ENCODE peak calls at places on chromosomes 1 and 21, in nine cellular contexts. One of them, this sample, is unnamed.

GRCh38 chr1:155008015-155008941 is 5.7 kb downstream of the ZBTB7B start:
- DNase-seq in Right ventricle myocardium superior: peak
- DNase-seq in PC-3: no peak
- DNase-seq in bronchial epithelial cell: no peak
- DNase-seq in GM19239: no peak
- DNase-seq in KG1: no peak
- DNase-seq in activated T-cell treated with anti-CD3 and anti-CD28 coated beads for 24 hours: peak
- DNase-seq in kidney tubule cell: no peak
- DNase-seq in D341Med: no peak
- DNase-seq in this sample: no peak

GRCh38 chr1:63732666-63733065 is 41.2 kb upstream of the ROR1 start:
- DNase-seq in GM19239: no peak
- DNase-seq in KG1: no peak
- DNase-seq in activated T-cell treated with anti-CD3 and anti-CD28 coated beads for 24 hours: no peak
- DNase-seq in PC-3: no peak
- DNase-seq in kidney tubule cell: peak
- DNase-seq in D341Med: no peak
- DNase-seq in Right ventricle myocardium superior: no peak
- DNase-seq in bronchial epithelial cell: no peak
- DNase-seq in this sample: no peak

GRCh38 chr1:93178418-93178817 is 1.8 kb downstream of the TMED5 start:
- DNase-seq in activated T-cell treated with anti-CD3 and anti-CD28 coated beads for 24 hours: no peak
- DNase-seq in D341Med: no peak
- DNase-seq in GM19239: no peak
- DNase-seq in PC-3: no peak
- DNase-seq in bronchial epithelial cell: no peak
- DNase-seq in kidney tubule cell: peak
- DNase-seq in Right ventricle myocardium superior: no peak
- DNase-seq in KG1: no peak
- DNase-seq in this sample: no peak

GRCh38 chr1:223737342-223737741 is 25.0 kb downstream of the CAPN2 start:
- DNase-seq in kidney tubule cell: no peak
- DNase-seq in activated T-cell treated with anti-CD3 and anti-CD28 coated beads for 24 hours: no peak
- DNase-seq in PC-3: no peak
- DNase-seq in D341Med: no peak
- DNase-seq in bronchial epithelial cell: no peak
- DNase-seq in Right ventricle myocardium superior: no peak
- DNase-seq in GM19239: no peak
- DNase-seq in KG1: no peak
- DNase-seq in this sample: no peak

GRCh38 chr1:21586926-21587601 is 77.8 kb downstream of the ALPL start:
- DNase-seq in Right ventricle myocardium superior: peak
- DNase-seq in bronchial epithelial cell: peak
- DNase-seq in KG1: no peak
- DNase-seq in PC-3: peak
- DNase-seq in kidney tubule cell: peak
- DNase-seq in GM19239: no peak
- DNase-seq in activated T-cell treated with anti-CD3 and anti-CD28 coated beads for 24 hours: no peak
- DNase-seq in D341Med: no peak
- DNase-seq in this sample: no peak

GRCh38 chr1:71677541-71677940 is 596.7 kb upstream of the ZRANB2 start:
- DNase-seq in Right ventricle myocardium superior: no peak
- DNase-seq in D341Med: no peak
- DNase-seq in KG1: no peak
- DNase-seq in PC-3: no peak
- DNase-seq in activated T-cell treated with anti-CD3 and anti-CD28 coated beads for 24 hours: no peak
- DNase-seq in bronchial epithelial cell: no peak
- DNase-seq in kidney tubule cell: no peak
- DNase-seq in GM19239: no peak
- DNase-seq in this sample: no peak

GRCh38 chr1:219661464-219662092 is 48.7 kb upstream of the ZC3H11B start:
- DNase-seq in KG1: no peak
- DNase-seq in PC-3: peak
- DNase-seq in D341Med: no peak
- DNase-seq in GM19239: no peak
- DNase-seq in activated T-cell treated with anti-CD3 and anti-CD28 coated beads for 24 hours: no peak
- DNase-seq in Right ventricle myocardium superior: no peak
- DNase-seq in kidney tubule cell: no peak
- DNase-seq in bronchial epithelial cell: no peak
- DNase-seq in this sample: no peak

GRCh38 chr1:43466403-43466802 is 12.7 kb upstream of the HYI start:
- DNase-seq in Right ventricle myocardium superior: no peak
- DNase-seq in activated T-cell treated with anti-CD3 and anti-CD28 coated beads for 24 hours: no peak
- DNase-seq in bronchial epithelial cell: no peak
- DNase-seq in GM19239: no peak
- DNase-seq in D341Med: no peak
- DNase-seq in KG1: no peak
- DNase-seq in PC-3: no peak
- DNase-seq in kidney tubule cell: peak
- DNase-seq in this sample: no peak

GRCh38 chr1:236480758-236481436 is 42.9 kb upstream of the LGALS8 start:
- DNase-seq in Right ventricle myocardium superior: no peak
- DNase-seq in PC-3: no peak
- DNase-seq in activated T-cell treated with anti-CD3 and anti-CD28 coated beads for 24 hours: no peak
- DNase-seq in bronchial epithelial cell: no peak
- DNase-seq in kidney tubule cell: peak
- DNase-seq in GM19239: no peak
- DNase-seq in D341Med: no peak
- DNase-seq in KG1: no peak
- DNase-seq in this sample: no peak

GRCh38 chr1:205435904-205436573 is 14.2 kb upstream of the LEMD1 start:
- DNase-seq in activated T-cell treated with anti-CD3 and anti-CD28 coated beads for 24 hours: no peak
- DNase-seq in Right ventricle myocardium superior: no peak
- DNase-seq in GM19239: no peak
- DNase-seq in bronchial epithelial cell: no peak
- DNase-seq in PC-3: no peak
- DNase-seq in kidney tubule cell: no peak
- DNase-seq in KG1: no peak
- DNase-seq in D341Med: peak
- DNase-seq in this sample: no peak

GRCh38 chr1:208766812-208767211 is 522.6 kb upstream of the PLXNA2 start:
- DNase-seq in KG1: no peak
- DNase-seq in PC-3: no peak
- DNase-seq in Right ventricle myocardium superior: no peak
- DNase-seq in bronchial epithelial cell: no peak
- DNase-seq in GM19239: no peak
- DNase-seq in activated T-cell treated with anti-CD3 and anti-CD28 coated beads for 24 hours: no peak
- DNase-seq in kidney tubule cell: no peak
- DNase-seq in D341Med: no peak
- DNase-seq in this sample: no peak

GRCh38 chr1:233391338-233391737 is 63.8 kb downstream of the MAP3K21 start:
- DNase-seq in kidney tubule cell: no peak
- DNase-seq in GM19239: no peak
- DNase-seq in activated T-cell treated with anti-CD3 and anti-CD28 coated beads for 24 hours: no peak
- DNase-seq in PC-3: no peak
- DNase-seq in D341Med: no peak
- DNase-seq in Right ventricle myocardium superior: no peak
- DNase-seq in bronchial epithelial cell: no peak
- DNase-seq in KG1: no peak
- DNase-seq in this sample: no peak

GRCh38 chr1:55826413-55827080 is 611.4 kb upstream of the USP24 start:
- DNase-seq in D341Med: no peak
- DNase-seq in bronchial epithelial cell: no peak
- DNase-seq in kidney tubule cell: no peak
- DNase-seq in PC-3: no peak
- DNase-seq in GM19239: no peak
- DNase-seq in Right ventricle myocardium superior: no peak
- DNase-seq in activated T-cell treated with anti-CD3 and anti-CD28 coated beads for 24 hours: no peak
- DNase-seq in KG1: no peak
- DNase-seq in this sample: no peak

GRCh38 chr1:194537521-194537920 is 1351.1 kb upstream of the B3GALT2 start:
- DNase-seq in bronchial epithelial cell: no peak
- DNase-seq in D341Med: no peak
- DNase-seq in GM19239: no peak
- DNase-seq in Right ventricle myocardium superior: no peak
- DNase-seq in kidney tubule cell: no peak
- DNase-seq in PC-3: no peak
- DNase-seq in KG1: no peak
- DNase-seq in activated T-cell treated with anti-CD3 and anti-CD28 coated beads for 24 hours: no peak
- DNase-seq in this sample: no peak

GRCh38 chr1:67960766-67961165 is 89.7 kb downstream of the DIRAS3 start:
- DNase-seq in bronchial epithelial cell: no peak
- DNase-seq in KG1: no peak
- DNase-seq in D341Med: no peak
- DNase-seq in GM19239: no peak
- DNase-seq in Right ventricle myocardium superior: no peak
- DNase-seq in kidney tubule cell: no peak
- DNase-seq in PC-3: no peak
- DNase-seq in activated T-cell treated with anti-CD3 and anti-CD28 coated beads for 24 hours: no peak
- DNase-seq in this sample: no peak

GRCh38 chr1:23214640-23215039 is 2.7 kb downstream of the HTR1D start:
- DNase-seq in PC-3: peak
- DNase-seq in Right ventricle myocardium superior: no peak
- DNase-seq in D341Med: no peak
- DNase-seq in bronchial epithelial cell: peak
- DNase-seq in kidney tubule cell: peak
- DNase-seq in activated T-cell treated with anti-CD3 and anti-CD28 coated beads for 24 hours: no peak
- DNase-seq in KG1: no peak
- DNase-seq in GM19239: no peak
- DNase-seq in this sample: no peak

GRCh38 chr1:73593379-73593778 is 604.6 kb downstream of the LRRIQ3 start:
- DNase-seq in Right ventricle myocardium superior: no peak
- DNase-seq in GM19239: no peak
- DNase-seq in activated T-cell treated with anti-CD3 and anti-CD28 coated beads for 24 hours: no peak
- DNase-seq in KG1: no peak
- DNase-seq in PC-3: peak
- DNase-seq in bronchial epithelial cell: peak
- DNase-seq in kidney tubule cell: peak
- DNase-seq in D341Med: no peak
- DNase-seq in this sample: no peak

GRCh38 chr1:223221686-223222085 is 78.6 kb upstream of the TLR5 start:
- DNase-seq in bronchial epithelial cell: no peak
- DNase-seq in KG1: no peak
- DNase-seq in PC-3: no peak
- DNase-seq in kidney tubule cell: no peak
- DNase-seq in GM19239: no peak
- DNase-seq in activated T-cell treated with anti-CD3 and anti-CD28 coated beads for 24 hours: no peak
- DNase-seq in Right ventricle myocardium superior: no peak
- DNase-seq in D341Med: no peak
- DNase-seq in this sample: no peak

GRCh38 chr1:111778066-111778465 is 22.4 kb downstream of the DDX20 start:
- DNase-seq in D341Med: no peak
- DNase-seq in Right ventricle myocardium superior: no peak
- DNase-seq in GM19239: no peak
- DNase-seq in kidney tubule cell: no peak
- DNase-seq in KG1: no peak
- DNase-seq in bronchial epithelial cell: no peak
- DNase-seq in activated T-cell treated with anti-CD3 and anti-CD28 coated beads for 24 hours: no peak
- DNase-seq in PC-3: no peak
- DNase-seq in this sample: no peak

GRCh38 chr1:172429324-172430127 is 9.0 kb downstream of the C1orf105 start:
- DNase-seq in Right ventricle myocardium superior: no peak
- DNase-seq in PC-3: peak
- DNase-seq in bronchial epithelial cell: peak
- DNase-seq in activated T-cell treated with anti-CD3 and anti-CD28 coated beads for 24 hours: no peak
- DNase-seq in GM19239: no peak
- DNase-seq in D341Med: peak
- DNase-seq in kidney tubule cell: peak
- DNase-seq in KG1: peak
- DNase-seq in this sample: peak

GRCh38 chr21:35145626-35146236 is 96.6 kb upstream of the RUNX1 start:
- DNase-seq in Right ventricle myocardium superior: peak
- DNase-seq in KG1: no peak
- DNase-seq in kidney tubule cell: no peak
- DNase-seq in bronchial epithelial cell: peak
- DNase-seq in PC-3: no peak
- DNase-seq in D341Med: no peak
- DNase-seq in activated T-cell treated with anti-CD3 and anti-CD28 coated beads for 24 hours: no peak
- DNase-seq in GM19239: no peak
- DNase-seq in this sample: no peak

GRCh38 chr1:168504064-168504837 is 39.5 kb downstream of the XCL2 start:
- DNase-seq in activated T-cell treated with anti-CD3 and anti-CD28 coated beads for 24 hours: no peak
- DNase-seq in KG1: peak
- DNase-seq in bronchial epithelial cell: peak
- DNase-seq in D341Med: no peak
- DNase-seq in PC-3: no peak
- DNase-seq in kidney tubule cell: peak
- DNase-seq in GM19239: no peak
- DNase-seq in Right ventricle myocardium superior: peak
- DNase-seq in this sample: peak

GRCh38 chr1:12144969-12145368 is 21.8 kb upstream of the TNFRSF1B start:
- DNase-seq in bronchial epithelial cell: no peak
- DNase-seq in PC-3: no peak
- DNase-seq in GM19239: no peak
- DNase-seq in activated T-cell treated with anti-CD3 and anti-CD28 coated beads for 24 hours: no peak
- DNase-seq in D341Med: no peak
- DNase-seq in kidney tubule cell: no peak
- DNase-seq in KG1: no peak
- DNase-seq in Right ventricle myocardium superior: no peak
- DNase-seq in this sample: no peak

GRCh38 chr1:44029260-44029910 is 1.9 kb downstream of the SLC6A9 start:
- DNase-seq in KG1: no peak
- DNase-seq in bronchial epithelial cell: no peak
- DNase-seq in kidney tubule cell: peak
- DNase-seq in GM19239: peak
- DNase-seq in Right ventricle myocardium superior: no peak
- DNase-seq in D341Med: peak
- DNase-seq in activated T-cell treated with anti-CD3 and anti-CD28 coated beads for 24 hours: no peak
- DNase-seq in PC-3: no peak
- DNase-seq in this sample: no peak

GRCh38 chr1:87449348-87449963 is 120.8 kb downstream of the LMO4 start:
- DNase-seq in Right ventricle myocardium superior: peak
- DNase-seq in activated T-cell treated with anti-CD3 and anti-CD28 coated beads for 24 hours: peak
- DNase-seq in bronchial epithelial cell: peak
- DNase-seq in PC-3: peak
- DNase-seq in KG1: no peak
- DNase-seq in D341Med: no peak
- DNase-seq in GM19239: peak
- DNase-seq in kidney tubule cell: peak
- DNase-seq in this sample: peak

GRCh38 chr21:33123396-33124120 is 53.6 kb downstream of the OLIG1 start:
- DNase-seq in KG1: no peak
- DNase-seq in GM19239: no peak
- DNase-seq in D341Med: no peak
- DNase-seq in kidney tubule cell: peak
- DNase-seq in bronchial epithelial cell: peak
- DNase-seq in PC-3: no peak
- DNase-seq in Right ventricle myocardium superior: no peak
- DNase-seq in activated T-cell treated with anti-CD3 and anti-CD28 coated beads for 24 hours: no peak
- DNase-seq in this sample: no peak

GRCh38 chr1:172663726-172664125 is 4.8 kb downstream of the FASLG start:
- DNase-seq in kidney tubule cell: no peak
- DNase-seq in activated T-cell treated with anti-CD3 and anti-CD28 coated beads for 24 hours: no peak
- DNase-seq in Right ventricle myocardium superior: no peak
- DNase-seq in KG1: no peak
- DNase-seq in bronchial epithelial cell: peak
- DNase-seq in D341Med: no peak
- DNase-seq in PC-3: peak
- DNase-seq in GM19239: no peak
- DNase-seq in this sample: no peak

GRCh38 chr1:4149281-4149680 is 249.2 kb upstream of the C1orf174 start:
- DNase-seq in bronchial epithelial cell: no peak
- DNase-seq in activated T-cell treated with anti-CD3 and anti-CD28 coated beads for 24 hours: no peak
- DNase-seq in Right ventricle myocardium superior: no peak
- DNase-seq in kidney tubule cell: no peak
- DNase-seq in GM19239: no peak
- DNase-seq in PC-3: no peak
- DNase-seq in D341Med: no peak
- DNase-seq in KG1: no peak
- DNase-seq in this sample: no peak

GRCh38 chr1:12438349-12438924 is 179.6 kb downstream of the DHRS3 start:
- DNase-seq in D341Med: no peak
- DNase-seq in GM19239: peak
- DNase-seq in activated T-cell treated with anti-CD3 and anti-CD28 coated beads for 24 hours: no peak
- DNase-seq in PC-3: peak
- DNase-seq in bronchial epithelial cell: peak
- DNase-seq in kidney tubule cell: no peak
- DNase-seq in KG1: no peak
- DNase-seq in Right ventricle myocardium superior: no peak
- DNase-seq in this sample: peak

This sample was measured in GM12878.